ENCODE peak calls at places on chromosomes 16 and 17, in nine cellular contexts. T is GM04504; M is SW 1271; H is naive B cell; X is H9; U is activated B cell treated with CpG ODN at 0.5 μM for 24 hours; Y is effector memory CD8-positive, alpha-beta T cell; J is dorsolateral prefrontal cortex; A is pancreas. S is an unnamed sample.

GRCh38 chr16:67482260-67482924 is 955 bp downstream of the AGRP start:
- DNase-seq in Y (no peak), T (no peak), U (no peak), X (no peak), J (no peak), H (no peak), M (no peak), A (no peak), S (no peak)

GRCh38 chr16:87602005-87602790 is at the start of gene JPH3:
- DNase-seq in T (no peak), J (peak; percentile 46), H (no peak), Y (no peak), A (no peak), U (no peak), X (peak; percentile 83), M (peak; percentile 27), S (no peak)

GRCh38 chr16:4700997-4701743 is 7.8 kb downstream of the NUDT16L1 start:
- DNase-seq in M (no peak), H (no peak), Y (no peak), J (no peak), T (no peak), A (no peak), U (no peak), X (no peak), S (no peak)

GRCh38 chr17:74192950-74193781 is 10.3 kb upstream of the RPL38 start:
- DNase-seq in U (no peak), A (peak; percentile 50), H (no peak), J (no peak), Y (no peak), X (no peak), T (no peak), M (no peak), S (no peak)

GRCh38 chr17:19497616-19498015 is 36.0 kb upstream of the SLC47A1 start:
- DNase-seq in U (no peak), T (no peak), X (no peak), H (no peak), M (no peak), J (no peak), Y (no peak), A (no peak), S (no peak)

GRCh38 chr16:1819611-1820010 is 7.0 kb downstream of the HAGH start:
- DNase-seq in U (no peak), J (no peak), H (no peak), T (no peak), M (no peak), A (no peak), X (no peak), Y (no peak), S (no peak)

GRCh38 chr16:88815901-88816589 is 4.3 kb upstream of the APRT start:
- DNase-seq in Y (peak; percentile 38), X (peak; percentile 76), M (no peak), T (no peak), A (peak; percentile 81), U (peak; percentile 66), J (no peak), H (peak; percentile 70), S (no peak)

GRCh38 chr17:60325730-60326524 is 66.0 kb downstream of the USP32 start:
- DNase-seq in M (no peak), A (no peak), J (no peak), T (no peak), H (no peak), X (no peak), Y (no peak), U (no peak), S (no peak)

GRCh38 chr17:73365934-73366623 is 54.3 kb upstream of the CDC42EP4 start:
- DNase-seq in X (no peak), Y (no peak), T (no peak), H (no peak), U (no peak), M (no peak), J (no peak), A (no peak), S (peak; percentile 20)

GRCh38 chr17:79835953-79836951 is 3.0 kb downstream of the CBX4 start:
- DNase-seq in J (no peak), H (no peak), M (no peak), U (no peak), Y (no peak), A (peak; percentile 79), X (peak; percentile 100), T (no peak), S (no peak)

GRCh38 chr16:80062361-80063027 is 462.0 kb upstream of the MAF start:
- DNase-seq in Y (no peak), H (no peak), U (no peak), X (no peak), T (no peak), J (no peak), M (no peak), A (no peak), S (no peak)

GRCh38 chr16:54324716-54325115 is 38.1 kb upstream of the IRX3 start:
- DNase-seq in A (no peak), H (no peak), X (no peak), J (no peak), M (no peak), U (no peak), Y (no peak), T (no peak), S (no peak)

GRCh38 chr17:82882715-82883446 is 43.1 kb upstream of the ZNF750 start:
- DNase-seq in H (peak; percentile 70), A (peak; percentile 85), M (no peak), J (no peak), U (no peak), T (no peak), X (no peak), Y (peak; percentile 88), S (no peak)

GRCh38 chr17:37191219-37191618 is 184.6 kb upstream of the C17orf78 start:
- DNase-seq in U (no peak), T (no peak), M (no peak), H (no peak), X (no peak), A (no peak), Y (no peak), J (no peak), S (no peak)

GRCh38 chr16:57500578-57501111 is 14.4 kb upstream of the DOK4 start:
- DNase-seq in T (no peak), Y (no peak), U (no peak), M (no peak), H (no peak), X (no peak), J (no peak), A (no peak), S (no peak)

GRCh38 chr17:63293310-63293709 is 152.8 kb downstream of the CYB561 start:
- DNase-seq in X (no peak), Y (no peak), M (no peak), T (peak; percentile 20), H (no peak), A (no peak), U (no peak), J (no peak), S (no peak)

GRCh38 chr16:57600048-57600835 is 28.2 kb upstream of the ADGRG1 start:
- DNase-seq in T (no peak), Y (no peak), H (no peak), X (peak; percentile 91), M (peak; percentile 15), U (no peak), A (peak; percentile 86), J (peak; percentile 12), S (peak; percentile 29)

GRCh38 chr16:30112197-30113030 is 923 bp downstream of the GDPD3 start:
- DNase-seq in H (no peak), A (peak; percentile 72), Y (no peak), M (peak; percentile 20), U (peak; percentile 37), T (no peak), X (peak; percentile 86), J (peak; percentile 53), S (no peak)

GRCh38 chr17:36879027-36879426 is 58.2 kb upstream of the LHX1 start:
- DNase-seq in M (no peak), Y (no peak), A (no peak), T (no peak), X (no peak), H (no peak), J (no peak), U (no peak), S (no peak)

GRCh38 chr17:32265192-32265895 is at the start of gene RHBDL3:
- DNase-seq in H (no peak), A (peak; percentile 69), U (peak; percentile 29), T (no peak), X (no peak), J (no peak), M (no peak), Y (no peak), S (no peak)

GRCh38 chr16:27481282-27481934 is 68.3 kb downstream of the GTF3C1 start:
- DNase-seq in X (no peak), T (no peak), H (no peak), A (peak; percentile 39), J (no peak), U (no peak), M (no peak), Y (no peak), S (no peak)

GRCh38 chr16:9437115-9437514 is 345.7 kb downstream of the HAPSTR1 start:
- DNase-seq in X (peak; percentile 53), Y (no peak), J (no peak), M (no peak), U (no peak), H (no peak), A (no peak), T (no peak), S (no peak)

GRCh38 chr16:30893744-30894539 is at the start of gene BCL7C:
- DNase-seq in X (peak; percentile 92), M (peak; percentile 89), J (peak; percentile 60), H (peak; percentile 78), Y (peak; percentile 68), A (peak; percentile 97), U (peak; percentile 86), T (peak; percentile 82), S (peak; percentile 71)

S was measured in caudate nucleus.